ENCODE peak calls at places on chromosome 7, in four cellular contexts. One of them, this sample, is unnamed.

GRCh38 chr7:86904949-86905834 is 154.3 kb downstream of the ELAPOR2 start:
- DNase-seq in fibroblast of mammary gland: peak; percentile 45
- DNase-seq in uterus: no peak
- DNase-seq in K562: peak; percentile 23
- DNase-seq in this sample: no peak

GRCh38 chr7:132307465-132307864 is 268.8 kb downstream of the PLXNA4 start:
- DNase-seq in K562: no peak
- DNase-seq in fibroblast of mammary gland: no peak
- DNase-seq in uterus: no peak
- DNase-seq in this sample: no peak

GRCh38 chr7:31027161-31027965 is 24.7 kb upstream of the ADCYAP1R1 start:
- DNase-seq in fibroblast of mammary gland: peak; percentile 10
- DNase-seq in K562: no peak
- DNase-seq in uterus: peak; percentile 69
- DNase-seq in this sample: no peak

GRCh38 chr7:55573526-55573925 is 1.2 kb upstream of the VOPP1 start:
- DNase-seq in uterus: no peak
- DNase-seq in K562: no peak
- DNase-seq in fibroblast of mammary gland: peak; percentile 32
- DNase-seq in this sample: no peak

GRCh38 chr7:106757846-106758245 is 96.9 kb upstream of the CCDC71L start:
- DNase-seq in fibroblast of mammary gland: peak; percentile 75
- DNase-seq in uterus: peak; percentile 17
- DNase-seq in K562: no peak
- DNase-seq in this sample: no peak

GRCh38 chr7:22858640-22859561 is 36.3 kb upstream of the TOMM7 start:
- DNase-seq in fibroblast of mammary gland: peak; percentile 99
- DNase-seq in uterus: no peak
- DNase-seq in K562: no peak
- DNase-seq in this sample: no peak

GRCh38 chr7:27419581-27420177 is 177.1 kb downstream of the EVX1 start:
- DNase-seq in K562: no peak
- DNase-seq in fibroblast of mammary gland: peak; percentile 53
- DNase-seq in uterus: no peak
- DNase-seq in this sample: no peak

GRCh38 chr7:142645777-142646176 is 103.5 kb upstream of the PRSS1 start:
- DNase-seq in uterus: no peak
- DNase-seq in fibroblast of mammary gland: no peak
- DNase-seq in K562: no peak
- DNase-seq in this sample: no peak

GRCh38 chr7:75879771-75880184 is 944 bp downstream of the RHBDD2 start:
- DNase-seq in K562: no peak
- DNase-seq in uterus: no peak
- DNase-seq in fibroblast of mammary gland: peak; percentile 38
- DNase-seq in this sample: no peak

GRCh38 chr7:149196151-149196704 is 882 bp downstream of the ZNF282 start:
- DNase-seq in uterus: no peak
- DNase-seq in fibroblast of mammary gland: no peak
- DNase-seq in K562: peak; percentile 49
- DNase-seq in this sample: no peak

GRCh38 chr7:25772802-25773201 is 379.2 kb upstream of the NFE2L3 start:
- DNase-seq in K562: no peak
- DNase-seq in fibroblast of mammary gland: no peak
- DNase-seq in uterus: no peak
- DNase-seq in this sample: no peak

GRCh38 chr7:25770670-25771069 is 381.3 kb upstream of the NFE2L3 start:
- DNase-seq in fibroblast of mammary gland: no peak
- DNase-seq in uterus: no peak
- DNase-seq in K562: no peak
- DNase-seq in this sample: no peak

GRCh38 chr7:25774675-25775074 is 377.3 kb upstream of the NFE2L3 start:
- DNase-seq in K562: no peak
- DNase-seq in uterus: no peak
- DNase-seq in fibroblast of mammary gland: no peak
- DNase-seq in this sample: no peak

GRCh38 chr7:25771491-25771890 is 380.5 kb upstream of the NFE2L3 start:
- DNase-seq in fibroblast of mammary gland: no peak
- DNase-seq in uterus: no peak
- DNase-seq in K562: no peak
- DNase-seq in this sample: no peak

DNA sequence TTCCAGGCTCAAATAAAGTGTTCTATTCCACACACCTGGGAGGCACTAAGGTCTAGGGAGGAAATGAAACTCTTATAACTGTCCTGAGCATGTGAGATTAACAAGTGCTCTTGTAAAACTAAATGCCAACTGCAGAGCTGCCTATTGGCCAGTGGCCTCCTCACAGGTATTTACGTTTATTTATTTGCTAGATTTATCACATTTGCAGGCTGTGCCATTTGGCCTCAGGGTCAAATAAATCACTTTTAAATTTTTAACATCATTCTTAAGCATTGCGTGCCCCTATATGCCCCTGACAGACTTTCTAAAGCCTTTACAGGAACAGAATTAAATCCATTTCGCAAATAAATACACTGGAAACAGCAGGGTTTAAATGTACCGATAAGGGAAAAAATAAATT is 381.8 kb upstream of the NFE2L3 start:
- DNase-seq in uterus: no peak
- DNase-seq in K562: no peak
- DNase-seq in fibroblast of mammary gland: no peak
- DNase-seq in this sample: no peak
- TF ChIP-seq CTCF in uterus: no peak
- TF ChIP-seq CTCF in K562: no peak
- TF ChIP-seq CTCF in fibroblast of mammary gland: no peak
- TF ChIP-seq CTCF in this sample: no peak

GRCh38 chr7:151630349-151630748 is 110.7 kb upstream of the RHEB start:
- DNase-seq in K562: no peak
- DNase-seq in uterus: no peak
- DNase-seq in fibroblast of mammary gland: no peak
- DNase-seq in this sample: no peak

GRCh38 chr7:151626422-151627115 is 106.9 kb upstream of the RHEB start:
- DNase-seq in K562: no peak
- DNase-seq in fibroblast of mammary gland: no peak
- DNase-seq in uterus: no peak
- DNase-seq in this sample: no peak

GRCh38 chr7:151629873-151630272 is 110.2 kb upstream of the RHEB start:
- DNase-seq in fibroblast of mammary gland: no peak
- DNase-seq in K562: no peak
- DNase-seq in uterus: no peak
- DNase-seq in this sample: no peak

GRCh38 chr7:151631149-151631967 is 111.7 kb upstream of the RHEB start:
- DNase-seq in uterus: no peak
- DNase-seq in fibroblast of mammary gland: no peak
- DNase-seq in K562: no peak
- DNase-seq in this sample: no peak

GRCh38 chr7:151628846-151629604 is 109.3 kb upstream of the RHEB start:
- DNase-seq in fibroblast of mammary gland: no peak
- DNase-seq in K562: no peak
- DNase-seq in uterus: no peak
- DNase-seq in this sample: no peak
- H3K4me3 ChIP-seq in fibroblast of mammary gland: no peak overlapping the region
- H3K4me3 ChIP-seq in K562: no peak overlapping the region
- H3K4me3 ChIP-seq in uterus: no peak overlapping the region
- H3K4me3 ChIP-seq in this sample: no peak overlapping the region

GRCh38 chr7:139906879-139907278 is 77.8 kb downstream of the TBXAS1 start:
- DNase-seq in K562: no peak
- DNase-seq in uterus: no peak
- DNase-seq in fibroblast of mammary gland: no peak
- DNase-seq in this sample: no peak
- TF ChIP-seq CTCF in K562: no peak
- TF ChIP-seq CTCF in uterus: no peak
- TF ChIP-seq CTCF in fibroblast of mammary gland: no peak
- TF ChIP-seq CTCF in this sample: no peak

GRCh38 chr7:7816084-7816483 is 97.7 kb upstream of the RPA3 start:
- DNase-seq in fibroblast of mammary gland: no peak
- DNase-seq in uterus: no peak
- DNase-seq in K562: no peak
- DNase-seq in this sample: no peak
- H3K4me3 ChIP-seq in fibroblast of mammary gland: no peak overlapping the region
- H3K4me3 ChIP-seq in uterus: no peak overlapping the region
- H3K4me3 ChIP-seq in K562: no peak overlapping the region
- H3K4me3 ChIP-seq in this sample: no peak overlapping the region

GRCh38 chr7:88357794-88358533 is 51.3 kb upstream of the STEAP4 start:
- DNase-seq in uterus: no peak
- DNase-seq in K562: no peak
- DNase-seq in fibroblast of mammary gland: peak; percentile 52
- DNase-seq in this sample: no peak
- TF ChIP-seq CTCF in uterus: no peak
- TF ChIP-seq CTCF in K562: no peak
- TF ChIP-seq CTCF in fibroblast of mammary gland: peak; percentile 74
- TF ChIP-seq CTCF in this sample: peak; percentile 89

DNA sequence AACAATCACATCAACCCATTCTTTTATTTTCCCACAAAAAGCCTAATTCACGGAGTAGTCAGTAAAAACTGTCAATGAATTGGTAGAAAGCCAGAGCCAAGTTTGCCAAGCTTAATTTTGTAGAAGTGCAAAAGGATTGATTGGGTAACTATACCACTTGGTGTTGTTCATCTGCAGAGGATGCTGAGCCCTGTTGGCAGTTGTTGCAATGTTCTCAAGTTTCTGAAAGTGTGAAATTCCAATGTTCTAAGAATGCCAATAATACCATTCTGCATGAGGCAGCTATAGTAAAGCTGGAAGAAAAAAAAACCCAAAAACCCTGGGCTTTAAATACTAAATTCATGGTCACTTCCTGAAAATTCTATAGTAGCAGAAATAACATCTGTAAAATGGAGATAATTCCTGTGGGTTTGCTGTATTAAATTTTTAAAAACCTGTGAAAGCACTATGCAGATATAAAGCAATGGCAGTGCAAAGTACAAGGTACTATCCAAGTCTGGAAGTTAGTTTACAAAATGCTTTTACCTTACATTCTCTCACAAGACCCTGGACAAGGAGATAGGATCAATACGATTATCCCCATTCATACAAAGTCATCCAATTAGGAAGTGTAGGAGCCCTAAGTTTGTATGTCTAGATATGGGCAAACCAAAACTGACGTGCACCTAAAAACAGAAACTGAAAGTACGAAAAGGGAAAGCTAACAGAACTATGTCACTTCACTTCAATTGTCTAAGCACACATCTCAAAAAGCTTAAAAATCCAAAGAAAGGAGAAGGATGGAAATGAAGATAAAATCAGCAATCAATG is 6.1 kb upstream of the PON1 start:
- DNase-seq in fibroblast of mammary gland: peak; percentile 37
- DNase-seq in K562: no peak
- DNase-seq in uterus: no peak
- DNase-seq in this sample: no peak
- H3K4me3 ChIP-seq in fibroblast of mammary gland: peak overlapping the region; percentile 20
- H3K4me3 ChIP-seq in K562: no peak overlapping the region
- H3K4me3 ChIP-seq in uterus: peak overlapping the region; percentile 16
- H3K4me3 ChIP-seq in this sample: peak overlapping the region; percentile 51

GRCh38 chr7:103063895-103064294 is 10.7 kb downstream of the FBXL13 start:
- DNase-seq in fibroblast of mammary gland: no peak
- DNase-seq in uterus: no peak
- DNase-seq in K562: no peak
- DNase-seq in this sample: no peak
- TF ChIP-seq CTCF in fibroblast of mammary gland: no peak
- TF ChIP-seq CTCF in uterus: no peak
- TF ChIP-seq CTCF in K562: peak; percentile 14
- TF ChIP-seq CTCF in this sample: peak; percentile 16